ENCODE peak calls at places on chromosomes 11 and 22, in nine cellular contexts. P is SK-MEL-5; Q is effector CD4-positive, alpha-beta T cell; U is CD4-positive, alpha-beta memory T cell; R is EH; O is central memory CD4-positive, alpha-beta T cell; L is uterus; I is SK-N-SH; F is NCI-H748 treated with DMSO at 0.1 percent for 48 hours. Z is an unnamed sample.

GRCh38 chr11:10314199-10315072 is 9.6 kb downstream of the ADM start:
- DNase-seq in O (no peak), L (no peak), R (peak), I (no peak), U (peak), Q (no peak), P (peak), F (no peak), Z (no peak)

GRCh38 chr22:29308791-29309262 is 2.4 kb downstream of the GAS2L1 start:
- DNase-seq in I (peak), R (peak), F (no peak), O (peak), Q (no peak), U (peak), P (no peak), L (no peak), Z (no peak)

GRCh38 chr22:28819253-28820096 is 19.1 kb upstream of the XBP1 start:
- DNase-seq in O (no peak), L (no peak), I (no peak), P (no peak), U (no peak), F (no peak), R (no peak), Q (no peak), Z (no peak)

GRCh38 chr11:59669611-59670009 is 773 bp upstream of the PATL1 start:
- DNase-seq in P (peak), O (no peak), R (peak), I (no peak), U (no peak), L (peak), Q (no peak), F (no peak), Z (no peak)

GRCh38 chr22:26656896-26657851 is at the start of gene MIAT:
- DNase-seq in F (peak), R (no peak), I (peak), P (no peak), U (peak), L (no peak), O (peak), Q (peak), Z (peak)

GRCh38 chr11:122440783-122441701 is 214.5 kb upstream of the UBASH3B start:
- DNase-seq in Q (no peak), U (no peak), R (peak), F (no peak), O (no peak), I (peak), L (peak), P (no peak), Z (no peak)

GRCh38 chr11:910044-910588 is 494 bp downstream of the CHID1 start:
- DNase-seq in P (no peak), R (no peak), O (no peak), U (no peak), L (no peak), F (no peak), Q (no peak), I (no peak), Z (no peak)

GRCh38 chr11:45618897-45619296 is 46.5 kb downstream of the CHST1 start:
- DNase-seq in I (no peak), U (no peak), F (no peak), Q (no peak), P (no peak), L (no peak), O (no peak), R (no peak), Z (no peak)

Z was measured in activated gamma-delta T cell treated with anti-CD3 and anti-CD28 coated beads, Interleukin-2, amount 50 U/mL, for 16 hours.